ENCODE peak calls at places on chromosomes 16 and 17, in eight cellular contexts. S is Kasumi-1, P is neuronal stem cell, G is transverse colon, K is cerebellar nuclear complex, Q is mucosa of gallbladder, I is esophagus squamous epithelium, Y is DND-41. E is an unnamed sample.

GRCh38 chr17:4509402-4509801 is 10.7 kb downstream of the SPNS2 start:
- DNase-seq in K (no peak), Y (peak; percentile 21), G (no peak), S (no peak), I (no peak), P (no peak), Q (peak; percentile 48), E (peak; percentile 58)

GRCh38 chr16:81496742-81497141 is 52.1 kb downstream of the CMIP start:
- DNase-seq in I (no peak), P (no peak), G (no peak), Y (no peak), K (no peak), Q (no peak), S (no peak), E (no peak)

GRCh38 chr17:42608692-42609181 is 437 bp downstream of the RETREG3 start:
- DNase-seq in Q (no peak), I (peak; percentile 64), Y (peak; percentile 31), G (no peak), K (no peak), S (no peak), P (no peak), E (peak; percentile 23)

GRCh38 chr17:8488931-8489330 is 53.2 kb downstream of the NDEL1 start:
- DNase-seq in Y (no peak), S (no peak), Q (peak; percentile 40), K (no peak), G (no peak), P (no peak), I (no peak), E (peak; percentile 98)

GRCh38 chr16:24442631-24443030 is 96.7 kb upstream of the RBBP6 start:
- DNase-seq in G (no peak), Q (no peak), I (no peak), K (no peak), P (no peak), S (no peak), Y (no peak), E (no peak)

GRCh38 chr16:80932725-80933124 is 74.0 kb downstream of the CMC2 start:
- DNase-seq in Y (no peak), Q (peak; percentile 42), P (no peak), S (no peak), I (no peak), G (peak; percentile 41), K (no peak), E (peak; percentile 77)

GRCh38 chr17:9120471-9120870 is 99.2 kb downstream of the NTN1 start:
- DNase-seq in G (no peak), S (no peak), K (no peak), Y (peak; percentile 11), P (no peak), I (no peak), Q (no peak), E (no peak)

GRCh38 chr16:96935-97381 is 18.9 kb downstream of the MPG start:
- DNase-seq in P (peak; percentile 84), S (peak; percentile 65), G (peak; percentile 91), I (no peak), Q (peak; percentile 88), Y (peak; percentile 91), K (no peak), E (peak; percentile 91)

GRCh38 chr16:69166221-69166833 is 20.6 kb upstream of the SNTB2 start:
- DNase-seq in S (no peak), P (no peak), K (no peak), I (no peak), Y (no peak), G (no peak), Q (no peak), E (peak; percentile 28)

GRCh38 chr17:27475981-27476895 is 20.0 kb downstream of the KSR1 start:
- DNase-seq in G (no peak), Q (no peak), Y (no peak), I (no peak), K (no peak), S (no peak), P (no peak), E (no peak)

GRCh38 chr16:67432491-67432890 is 1.6 kb downstream of the HSD11B2 start:
- DNase-seq in Y (no peak), G (no peak), S (no peak), I (no peak), Q (no peak), K (no peak), P (no peak), E (no peak)

GRCh38 chr17:72592242-72592966 is 471.6 kb downstream of the SOX9 start:
- DNase-seq in K (no peak), Y (no peak), P (peak; percentile 81), G (peak; percentile 87), I (no peak), Q (peak; percentile 73), S (peak; percentile 52), E (peak; percentile 91)

GRCh38 chr16:86862596-86862995 is 284.2 kb downstream of the FOXL1 start:
- DNase-seq in Q (no peak), K (no peak), S (no peak), Y (no peak), I (no peak), P (no peak), G (no peak), E (peak; percentile 49)

GRCh38 chr17:82244413-82245140 is 15.7 kb downstream of the SLC16A3 start:
- DNase-seq in Y (peak; percentile 44), P (no peak), S (peak; percentile 83), I (no peak), K (no peak), G (peak; percentile 34), Q (no peak), E (peak; percentile 69)

GRCh38 chr17:48445248-48445620 is 15.2 kb upstream of the SKAP1 start:
- DNase-seq in I (no peak), S (no peak), Q (no peak), P (no peak), K (no peak), G (no peak), Y (no peak), E (no peak)

GRCh38 chr17:1882836-1883235 is 53.0 kb downstream of the RPA1 start:
- DNase-seq in S (peak; percentile 8), K (no peak), Q (peak; percentile 17), G (no peak), Y (peak; percentile 27), P (peak; percentile 20), I (no peak), E (peak; percentile 64)

E was measured in choroid plexus epithelial cell.